ENCODE peak calls at places on chromosomes 13 and 19, in nine cellular contexts. U is CD8-positive, alpha-beta T cell; Y is aorta; N is fibroblast of lung; I is cardiac muscle cell; Q is psoas muscle; Z is thoracic aorta; R is BE2C; S is neural progenitor cell. K is an unnamed sample. For H3K4me1, the result is how much of the 10 kb centered on the place peaks cover.

GRCh38 chr19:4061178-4061682 is 5.5 kb downstream of the ZBTB7A start:
- DNase-seq in U (no peak), Y (peak), N (no peak), I (no peak), Q (peak), Z (peak), R (no peak), S (no peak), K (peak)

GRCh38 chr13:30774214-30774730 is 38.9 kb downstream of the ALOX5AP start:
- DNase-seq in U (no peak), Y (no peak), N (no peak), I (no peak), Q (no peak), Z (no peak), R (no peak), S (no peak), K (no peak)

GRCh38 chr19:28242317-28242927 is 970.5 kb downstream of the UQCRFS1 start:
- DNase-seq in U (peak), Y (no peak), N (peak), I (peak), Q (no peak), Z (no peak), R (no peak), S (peak), K (no peak)

GRCh38 chr13:20544186-20544914 is 18.7 kb upstream of the CRYL1 start:
- DNase-seq in U (no peak), Y (no peak), N (no peak), I (no peak), Q (no peak), Z (no peak), R (no peak), S (no peak), K (no peak)

GRCh38 chr13:86945596-86945995 is 725.6 kb upstream of the SLITRK5 start:
- DNase-seq in U (no peak), Y (no peak), N (no peak), I (no peak), Q (no peak), Z (no peak), R (no peak), S (no peak), K (no peak)

GRCh38 chr13:86082116-86082515 is 282.9 kb upstream of the SLITRK6 start:
- DNase-seq in U (no peak), Y (no peak), N (peak), I (no peak), Q (no peak), Z (no peak), R (no peak), S (no peak), K (no peak)

GRCh38 chr19:11195169-11195568 is 2.2 kb downstream of the KANK2 start:
- DNase-seq in U (no peak), Y (no peak), N (peak), I (no peak), Q (peak), Z (no peak), R (no peak), S (no peak), K (peak)

GRCh38 chr13:90420683-90421082 is 926.8 kb upstream of the MIR17HG start:
- DNase-seq in U (no peak), Y (no peak), N (peak), I (no peak), Q (no peak), Z (no peak), R (no peak), S (no peak), K (no peak)

GRCh38 chr13:97018029-97018819 is 23.9 kb upstream of the OXGR1 start:
- DNase-seq in U (peak), Y (no peak), N (peak), I (peak), Q (no peak), Z (no peak), R (peak), S (peak), K (no peak)

GRCh38 chr19:34963531-34964406 is at the start of gene ZNF792:
- DNase-seq in U (peak), Y (peak), N (peak), I (peak), Q (peak), Z (no peak), R (peak), S (peak), K (peak)

GRCh38 chr19:47663435-47663910 is 49.7 kb upstream of the EHD2 start:
- DNase-seq in U (no peak), Y (no peak), N (peak), I (no peak), Q (no peak), Z (no peak), R (no peak), S (no peak), K (no peak)

GRCh38 chr13:21106089-21106488 is 44.7 kb upstream of the LATS2 start:
- DNase-seq in U (no peak), Y (no peak), N (peak), I (no peak), Q (no peak), Z (no peak), R (no peak), S (no peak), K (no peak)

GRCh38 chr13:48317511-48317981 is 14.0 kb downstream of the RB1 start:
- DNase-seq in U (no peak), Y (no peak), N (no peak), I (no peak), Q (peak), Z (no peak), R (no peak), S (no peak), K (peak)

GRCh38 chr13:84191199-84191598 is 308.9 kb upstream of the SLITRK1 start:
- DNase-seq in U (no peak), Y (no peak), N (no peak), I (no peak), Q (no peak), Z (no peak), R (no peak), S (no peak), K (no peak)

GRCh38 chr19:1847684-1848398 is 442 bp downstream of the REXO1 start:
- DNase-seq in U (no peak), Y (no peak), N (peak), I (peak), Q (no peak), Z (no peak), R (peak), S (peak), K (peak)

GRCh38 chr13:36819811-36820140 is 754 bp downstream of the RFXAP start:
- DNase-seq in U (peak), Y (no peak), N (peak), I (peak), Q (no peak), Z (no peak), R (peak), S (peak), K (no peak)

GRCh38 chr19:54178581-54179261 is 5.8 kb upstream of the TMC4 start:
- DNase-seq in U (no peak), Y (peak), N (no peak), I (peak), Q (no peak), Z (no peak), R (peak), S (peak), K (no peak)

GRCh38 chr13:44051923-44052322 is 172.2 kb downstream of the LACC1 start:
- DNase-seq in U (no peak), Y (no peak), N (peak), I (no peak), Q (no peak), Z (no peak), R (no peak), S (no peak), K (no peak)

GRCh38 chr13:57557979-57558529 is 73.5 kb upstream of the PCDH17 start:
- DNase-seq in U (no peak), Y (no peak), N (peak), I (peak), Q (no peak), Z (no peak), R (no peak), S (peak), K (no peak)

GRCh38 chr19:8512991-8513686 is 828 bp downstream of the ZNF414 start:
- DNase-seq in U (no peak), Y (no peak), N (no peak), I (no peak), Q (no peak), Z (no peak), R (no peak), S (no peak), K (peak)

GRCh38 chr13:27965740-27966640 is 3.1 kb downstream of the CDX2 start:
- DNase-seq in U (no peak), Y (no peak), N (no peak), I (no peak), Q (no peak), Z (no peak), R (no peak), S (peak), K (no peak)

GRCh38 chr13:113584870-113585671 is 518 bp downstream of the TFDP1 start:
- DNase-seq in U (no peak), Y (peak), N (peak), I (peak), Q (peak), Z (no peak), R (peak), S (peak), K (no peak)

GRCh38 chr19:17931532-17932191 is 1.2 kb upstream of the CCDC124 start:
- DNase-seq in U (no peak), Y (no peak), N (no peak), I (peak), Q (no peak), Z (no peak), R (peak), S (peak), K (no peak)

GRCh38 chr13:78420814-78421213 is 182.5 kb downstream of the POU4F1 start:
- DNase-seq in U (no peak), Y (no peak), N (no peak), I (no peak), Q (no peak), Z (no peak), R (no peak), S (no peak), K (peak)

GRCh38 chr19:33175886-33176669 is 18.1 kb upstream of the LRP3 start:
- DNase-seq in U (peak), Y (peak), N (peak), I (peak), Q (peak), Z (no peak), R (peak), S (peak), K (no peak)

GRCh38 chr13:44188257-44188656 is 185.4 kb upstream of the SERP2 start:
- DNase-seq in U (no peak), Y (no peak), N (peak), I (no peak), Q (no peak), Z (no peak), R (no peak), S (no peak), K (no peak)

GRCh38 chr13:44902793-44903192 is 86.5 kb downstream of the NUFIP1 start:
- DNase-seq in U (no peak), Y (no peak), N (no peak), I (no peak), Q (no peak), Z (no peak), R (no peak), S (no peak), K (no peak)

GRCh38 chr13:33634526-33635111 is 183.3 kb upstream of the RFC3 start:
- DNase-seq in U (no peak), Y (no peak), N (peak), I (no peak), Q (peak), Z (no peak), R (no peak), S (no peak), K (no peak)

GRCh38 chr13:108332791-108333190 is 63.3 kb downstream of the TNFSF13B start:
- DNase-seq in U (no peak), Y (no peak), N (no peak), I (no peak), Q (no peak), Z (no peak), R (no peak), S (no peak), K (no peak)

GRCh38 chr19:35040474-35040825 is 1.1 kb upstream of the HPN start:
- DNase-seq in U (no peak), Y (no peak), N (no peak), I (no peak), Q (no peak), Z (no peak), R (no peak), S (no peak), K (no peak)

GRCh38 chr19:17739121-17739875 is 12.0 kb upstream of the FCHO1 start:
- DNase-seq in U (no peak), Y (peak), N (no peak), I (no peak), Q (no peak), Z (no peak), R (peak), S (no peak), K (no peak)

GRCh38 chr19:781800-782194 is 15.5 kb upstream of the PTBP1 start:
- DNase-seq in U (no peak), Y (no peak), N (no peak), I (no peak), Q (no peak), Z (no peak), R (no peak), S (no peak), K (no peak)
- H3K4me3 ChIP-seq in U (no peak), Y (no peak), N (no peak), I (no peak), Q (peak), Z (no peak), R (no peak), S (peak), K (peak)

GRCh38 chr19:5445071-5445470 is 10.1 kb upstream of the ZNRF4 start:
- DNase-seq in U (no peak), Y (no peak), N (no peak), I (no peak), Q (no peak), Z (no peak), R (no peak), S (no peak), K (no peak)
- H3K4me1 ChIP-seq in U (under half), Y (under half), N (under half), I (under half), Q (under half), Z (under half), R (under half), S (under half), K (under half)

DNA sequence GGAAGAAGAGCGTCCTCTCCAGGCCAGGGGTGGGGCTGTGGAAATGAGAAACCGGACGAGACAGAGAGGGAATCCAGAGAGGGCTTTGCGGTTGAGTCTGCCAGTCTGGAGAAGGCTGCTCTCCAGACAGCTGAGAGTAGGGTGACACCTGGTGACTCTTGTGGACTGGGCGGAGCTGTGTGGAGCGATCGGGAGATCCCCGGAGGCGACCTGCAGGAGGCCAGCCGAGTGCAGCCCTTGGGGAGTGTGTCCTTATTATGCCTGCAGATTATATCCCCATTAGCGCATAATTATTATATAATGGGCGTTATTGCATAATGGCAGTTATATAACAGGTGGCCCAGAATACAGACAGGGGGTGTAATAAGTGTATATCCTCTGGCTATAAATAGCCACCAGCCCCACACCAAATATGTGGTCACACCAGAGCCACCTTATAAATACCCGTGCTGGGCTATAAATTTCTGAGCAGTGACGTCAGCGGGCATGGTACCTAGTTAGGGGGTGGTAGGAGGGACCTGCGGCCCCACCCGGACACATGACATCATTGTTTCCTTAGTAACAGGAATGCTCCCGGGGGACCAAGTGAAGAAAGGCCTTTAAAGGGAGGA is 41.2 kb downstream of the NFIX start:
- DNase-seq in U (no peak), Y (peak), N (no peak), I (no peak), Q (peak), Z (no peak), R (peak), S (no peak), K (peak)
- H3K4me3 ChIP-seq in U (no peak), Y (no peak), N (no peak), I (no peak), Q (peak), Z (peak), R (no peak), S (no peak), K (no peak)

GRCh38 chr19:41889896-41890295 is 6.9 kb downstream of the ARHGEF1 start:
- DNase-seq in U (no peak), Y (no peak), N (no peak), I (no peak), Q (no peak), Z (no peak), R (no peak), S (no peak), K (peak)

GRCh38 chr19:41883821-41884733 is 1.1 kb downstream of the ARHGEF1 start:
- DNase-seq in U (peak), Y (peak), N (peak), I (peak), Q (peak), Z (peak), R (peak), S (peak), K (peak)

GRCh38 chr19:41888926-41889325 is 5.9 kb downstream of the ARHGEF1 start:
- DNase-seq in U (no peak), Y (no peak), N (no peak), I (no peak), Q (no peak), Z (no peak), R (no peak), S (no peak), K (no peak)

GRCh38 chr19:41887711-41888382 is 4.9 kb downstream of the ARHGEF1 start:
- DNase-seq in U (peak), Y (no peak), N (no peak), I (no peak), Q (no peak), Z (no peak), R (no peak), S (no peak), K (no peak)

GRCh38 chr19:41886761-41887710 is 4.1 kb downstream of the ARHGEF1 start:
- DNase-seq in U (peak), Y (no peak), N (no peak), I (no peak), Q (no peak), Z (no peak), R (no peak), S (no peak), K (no peak)
- H3K4me1 ChIP-seq in U (half or more), Y (under half), N (under half), I (under half), Q (under half), Z (under half), R (under half), S (under half), K (under half)

GRCh38 chr19:36113895-36114762 is 546 bp downstream of the POLR2I start:
- DNase-seq in U (no peak), Y (no peak), N (peak), I (peak), Q (no peak), Z (no peak), R (no peak), S (peak), K (no peak)

GRCh38 chr19:36112678-36113077 is 1.7 kb downstream of the OVOL3 start:
- DNase-seq in U (no peak), Y (no peak), N (no peak), I (no peak), Q (no peak), Z (no peak), R (no peak), S (no peak), K (no peak)

GRCh38 chr19:36111200-36111539 is 227 bp downstream of the OVOL3 start:
- DNase-seq in U (no peak), Y (no peak), N (no peak), I (no peak), Q (no peak), Z (no peak), R (no peak), S (peak), K (no peak)

GRCh38 chr19:36114763-36115452 is at the start of gene POLR2I:
- DNase-seq in U (peak), Y (peak), N (peak), I (peak), Q (peak), Z (peak), R (peak), S (peak), K (peak)

GRCh38 chr19:36113425-36113824 is 1.2 kb downstream of the POLR2I start:
- DNase-seq in U (no peak), Y (no peak), N (no peak), I (no peak), Q (no peak), Z (no peak), R (no peak), S (no peak), K (no peak)
- H3K4me3 ChIP-seq in U (peak), Y (no peak), N (peak), I (no peak), Q (peak), Z (peak), R (peak), S (peak), K (no peak)

DNA sequence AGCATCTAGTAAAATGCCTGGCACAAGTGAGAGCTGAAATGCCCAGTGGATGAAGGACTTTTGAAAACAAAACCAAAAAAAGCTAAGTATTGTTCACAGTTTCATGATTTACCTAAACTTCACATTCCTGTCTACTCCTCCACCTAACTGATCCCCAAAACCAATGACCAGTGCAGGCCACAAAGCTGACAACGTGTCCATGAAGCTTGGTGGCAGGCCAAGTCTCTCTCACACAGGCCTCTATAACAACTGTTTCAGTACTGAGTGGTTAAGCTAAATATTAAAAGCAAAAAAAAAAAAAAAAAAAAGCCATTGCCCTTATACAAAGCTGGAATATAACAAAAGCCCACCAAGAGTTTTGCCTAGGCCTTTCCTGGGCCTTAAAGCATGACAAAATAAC is 36.4 kb downstream of the STK24 start:
- DNase-seq in U (no peak), Y (no peak), N (no peak), I (no peak), Q (no peak), Z (no peak), R (no peak), S (no peak), K (peak)
- H3K4me1 ChIP-seq in U (half or more), Y (under half), N (under half), I (half or more), Q (half or more), Z (half or more), R (under half), S (under half), K (under half)

K was measured in right cardiac atrium.